ENCODE peak calls at places on chromosomes 13 and 19, in five cellular contexts. One of them, this sample, is unnamed.

GRCh38 chr19:1992759-1993260 is 22.7 kb downstream of the BTBD2 start:
- DNase-seq in uterus: peak
- DNase-seq in ascending aorta: no peak
- DNase-seq in MM.1S: no peak
- DNase-seq in AG10803: no peak
- DNase-seq in this sample: no peak

GRCh38 chr13:52173373-52173772 is 14.0 kb upstream of the NEK3 start:
- DNase-seq in uterus: no peak
- DNase-seq in ascending aorta: no peak
- DNase-seq in MM.1S: no peak
- DNase-seq in AG10803: no peak
- DNase-seq in this sample: no peak

GRCh38 chr19:16013181-16013850 is 63.0 kb upstream of the TPM4 start:
- DNase-seq in uterus: no peak
- DNase-seq in ascending aorta: no peak
- DNase-seq in MM.1S: no peak
- DNase-seq in AG10803: no peak
- DNase-seq in this sample: no peak

GRCh38 chr19:3276341-3276799 is 51.9 kb downstream of the CELF5 start:
- DNase-seq in uterus: no peak
- DNase-seq in ascending aorta: no peak
- DNase-seq in MM.1S: no peak
- DNase-seq in AG10803: no peak
- DNase-seq in this sample: no peak

GRCh38 chr19:47518139-47518538 is 3.3 kb upstream of the NAPA start:
- DNase-seq in uterus: no peak
- DNase-seq in ascending aorta: no peak
- DNase-seq in MM.1S: peak
- DNase-seq in AG10803: no peak
- DNase-seq in this sample: no peak

GRCh38 chr13:22009500-22009899 is 338.6 kb downstream of the FGF9 start:
- DNase-seq in uterus: no peak
- DNase-seq in ascending aorta: peak
- DNase-seq in MM.1S: no peak
- DNase-seq in AG10803: no peak
- DNase-seq in this sample: no peak

GRCh38 chr13:48038763-48039162 is 1.2 kb downstream of the NUDT15 start:
- DNase-seq in uterus: no peak
- DNase-seq in ascending aorta: no peak
- DNase-seq in MM.1S: no peak
- DNase-seq in AG10803: no peak
- DNase-seq in this sample: no peak

GRCh38 chr13:98658131-98658530 is 81.2 kb upstream of the STK24 start:
- DNase-seq in uterus: no peak
- DNase-seq in ascending aorta: no peak
- DNase-seq in MM.1S: no peak
- DNase-seq in AG10803: peak
- DNase-seq in this sample: peak

GRCh38 chr13:57632276-57633140 is 964 bp downstream of the PCDH17 start:
- DNase-seq in uterus: no peak
- DNase-seq in ascending aorta: no peak
- DNase-seq in MM.1S: no peak
- DNase-seq in AG10803: no peak
- DNase-seq in this sample: peak

GRCh38 chr19:44951179-44952159 is 3.7 kb upstream of the CLPTM1 start:
- DNase-seq in uterus: peak
- DNase-seq in ascending aorta: no peak
- DNase-seq in MM.1S: peak
- DNase-seq in AG10803: peak
- DNase-seq in this sample: peak

GRCh38 chr13:23378009-23378632 is 55.4 kb downstream of the SACS start:
- DNase-seq in uterus: peak
- DNase-seq in ascending aorta: peak
- DNase-seq in MM.1S: peak
- DNase-seq in AG10803: peak
- DNase-seq in this sample: peak

GRCh38 chr19:18743281-18743825 is 47.8 kb downstream of the COMP start:
- DNase-seq in uterus: peak
- DNase-seq in ascending aorta: no peak
- DNase-seq in MM.1S: no peak
- DNase-seq in AG10803: no peak
- DNase-seq in this sample: peak

GRCh38 chr19:2215281-2215751 is 20.8 kb downstream of the PLEKHJ1 start:
- DNase-seq in uterus: no peak
- DNase-seq in ascending aorta: no peak
- DNase-seq in MM.1S: no peak
- DNase-seq in AG10803: no peak
- DNase-seq in this sample: no peak

GRCh38 chr19:42250666-42251531 is 4.0 kb downstream of the ERF start:
- DNase-seq in uterus: peak
- DNase-seq in ascending aorta: no peak
- DNase-seq in MM.1S: peak
- DNase-seq in AG10803: peak
- DNase-seq in this sample: peak
- H3K4me3 ChIP-seq in uterus: no peak
- H3K4me3 ChIP-seq in ascending aorta: peak
- H3K4me3 ChIP-seq in MM.1S: no peak
- H3K4me3 ChIP-seq in AG10803: peak
- H3K4me3 ChIP-seq in this sample: peak

GRCh38 chr19:58279042-58279924 is 528 bp downstream of the ZNF8 start:
- DNase-seq in uterus: peak
- DNase-seq in ascending aorta: peak
- DNase-seq in MM.1S: no peak
- DNase-seq in AG10803: peak
- DNase-seq in this sample: peak
- TF ChIP-seq CTCF in uterus: no peak
- TF ChIP-seq CTCF in ascending aorta: no peak
- TF ChIP-seq CTCF in MM.1S: no peak
- TF ChIP-seq CTCF in AG10803: no peak
- TF ChIP-seq CTCF in this sample: no peak

DNA sequence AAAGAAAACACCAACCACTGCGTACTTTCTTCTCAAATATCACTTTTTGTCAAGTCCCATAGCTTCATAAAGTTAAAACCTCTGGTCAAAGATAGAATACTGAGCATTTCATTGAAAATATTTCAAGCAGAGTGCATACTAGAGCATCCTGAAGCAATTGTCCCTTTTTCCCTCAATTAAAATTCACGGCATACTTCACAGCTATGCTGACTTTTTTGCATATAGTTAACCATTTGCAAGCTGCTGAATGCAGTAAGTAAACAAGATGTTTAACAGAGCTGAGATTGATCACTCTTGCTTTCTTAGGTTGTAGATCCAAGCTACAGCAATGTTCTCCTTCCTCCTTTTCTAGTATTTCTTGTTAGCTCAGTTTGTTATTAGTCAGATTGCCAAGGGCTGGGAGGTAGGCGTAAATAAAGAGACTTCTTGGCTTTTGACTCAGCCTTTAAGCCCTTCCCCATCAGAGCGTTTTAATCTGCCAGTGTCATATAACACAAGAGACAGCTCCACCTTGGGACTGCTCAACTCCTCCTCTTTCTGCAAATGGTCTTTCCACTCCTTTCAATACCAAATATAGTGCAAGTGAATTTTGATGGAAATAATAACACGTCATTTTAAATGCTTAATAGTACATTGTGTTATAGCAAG is at the start of gene SLITRK6:
- DNase-seq in uterus: no peak
- DNase-seq in ascending aorta: no peak
- DNase-seq in MM.1S: no peak
- DNase-seq in AG10803: no peak
- DNase-seq in this sample: peak
- H3K4me3 ChIP-seq in uterus: no peak
- H3K4me3 ChIP-seq in ascending aorta: no peak
- H3K4me3 ChIP-seq in MM.1S: no peak
- H3K4me3 ChIP-seq in AG10803: no peak
- H3K4me3 ChIP-seq in this sample: peak

GRCh38 chr13:61880576-61881283 is 465.1 kb upstream of the PCDH20 start:
- DNase-seq in uterus: no peak
- DNase-seq in ascending aorta: no peak
- DNase-seq in MM.1S: peak
- DNase-seq in AG10803: no peak
- DNase-seq in this sample: peak
- TF ChIP-seq CTCF in uterus: no peak
- TF ChIP-seq CTCF in ascending aorta: no peak
- TF ChIP-seq CTCF in MM.1S: peak
- TF ChIP-seq CTCF in AG10803: peak
- TF ChIP-seq CTCF in this sample: peak

GRCh38 chr19:41311613-41312012 is 1.6 kb downstream of the CCDC97 start:
- DNase-seq in uterus: no peak
- DNase-seq in ascending aorta: no peak
- DNase-seq in MM.1S: no peak
- DNase-seq in AG10803: no peak
- DNase-seq in this sample: no peak

GRCh38 chr19:41309225-41310030 is 544 bp upstream of the CCDC97 start:
- DNase-seq in uterus: no peak
- DNase-seq in ascending aorta: no peak
- DNase-seq in MM.1S: no peak
- DNase-seq in AG10803: peak
- DNase-seq in this sample: no peak

GRCh38 chr19:41308450-41309224 is 1.3 kb upstream of the CCDC97 start:
- DNase-seq in uterus: peak
- DNase-seq in ascending aorta: peak
- DNase-seq in MM.1S: peak
- DNase-seq in AG10803: peak
- DNase-seq in this sample: peak

GRCh38 chr19:41310031-41310831 is at the start of gene CCDC97:
- DNase-seq in uterus: peak
- DNase-seq in ascending aorta: no peak
- DNase-seq in MM.1S: peak
- DNase-seq in AG10803: peak
- DNase-seq in this sample: peak

DNA sequence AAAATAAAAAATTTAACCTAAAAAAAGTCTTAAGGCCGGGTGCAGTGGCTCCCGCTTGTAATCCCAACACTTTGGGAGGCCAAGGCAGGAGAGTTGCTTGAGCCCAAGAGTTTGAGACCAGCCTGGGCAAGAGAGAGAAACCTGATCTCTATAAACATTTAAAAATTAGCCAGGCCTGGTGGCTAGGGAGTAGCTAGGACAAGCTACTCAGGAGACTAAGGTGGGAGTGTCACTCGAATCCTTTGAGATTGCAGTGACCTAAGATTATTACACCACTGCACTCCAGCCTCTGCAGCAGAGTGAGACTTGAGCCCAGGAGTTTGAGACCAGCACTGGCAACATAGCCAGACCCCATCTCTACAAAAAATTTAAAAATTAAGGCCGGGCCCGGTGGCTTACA is 1.1 kb downstream of the CCDC97 start:
- DNase-seq in uterus: no peak
- DNase-seq in ascending aorta: no peak
- DNase-seq in MM.1S: no peak
- DNase-seq in AG10803: no peak
- DNase-seq in this sample: no peak
- H3K4me3 ChIP-seq in uterus: peak
- H3K4me3 ChIP-seq in ascending aorta: peak
- H3K4me3 ChIP-seq in MM.1S: peak
- H3K4me3 ChIP-seq in AG10803: peak
- H3K4me3 ChIP-seq in this sample: peak